ENCODE peak calls at places on chromosomes 11 and 22, in ten cellular contexts. O is NCI-H345; M is stimulated activated CD8-positive, alpha-beta memory T cell treated with anti-CD3 and anti-CD28 coated beads, Interleukin-2, amount 100 ng/mL, for 1 hour; I is naive thymus-derived CD4-positive, alpha-beta T cell; W is HS-5; U is left ventricle myocardium superior; Y is GM23338; S is iPS DF 19.7; L is stimulated activated CD4-positive, alpha-beta T cell treated with anti-CD3 and anti-CD28 coated beads, Interleukin-1b, Interleukin-23, amount 100 ng/mL, for 24 hours; K is omental fat pad. H is an unnamed sample.

GRCh38 chr11:2519517-2519878 is 74.7 kb downstream of the KCNQ1 start:
- DNase-seq in O (no peak), M (no peak), I (no peak), W (no peak), U (no peak), Y (no peak), S (no peak), L (no peak), K (no peak), H (no peak)

GRCh38 chr11:67267188-67268035 is 1.1 kb downstream of the GRK2 start:
- DNase-seq in O (no peak), M (no peak), I (no peak), W (no peak), U (peak; percentile 46), Y (no peak), S (no peak), L (no peak), K (peak; percentile 34), H (no peak)

GRCh38 chr11:113444469-113445122 is 30.6 kb downstream of the DRD2 start:
- DNase-seq in O (no peak), M (no peak), I (no peak), W (no peak), U (no peak), Y (no peak), S (no peak), L (no peak), K (no peak), H (no peak)

GRCh38 chr11:66317766-66318575 is 1.1 kb upstream of the CD248 start:
- DNase-seq in O (no peak), M (peak; percentile 61), I (peak; percentile 86), W (no peak), U (peak; percentile 70), Y (peak; percentile 73), S (no peak), L (peak; percentile 13), K (no peak), H (no peak)

GRCh38 chr11:86117706-86118050 is 48.8 kb upstream of the PICALM start:
- DNase-seq in O (no peak), M (no peak), I (no peak), W (no peak), U (no peak), Y (no peak), S (no peak), L (no peak), K (no peak), H (no peak)

GRCh38 chr11:62546244-62546936 is at the start of gene AHNAK:
- DNase-seq in O (peak; percentile 13), M (peak; percentile 56), I (peak; percentile 50), W (no peak), U (peak; percentile 94), Y (peak; percentile 76), S (no peak), L (peak; percentile 57), K (no peak), H (peak; percentile 51)

GRCh38 chr11:47766363-47767227 is 546 bp downstream of the FNBP4 start:
- DNase-seq in O (peak; percentile 54), M (peak; percentile 56), I (peak; percentile 84), W (peak; percentile 25), U (peak; percentile 79), Y (peak; percentile 41), S (no peak), L (peak; percentile 74), K (peak; percentile 31), H (peak; percentile 30)

GRCh38 chr11:19200410-19201201 is 1.2 kb downstream of the CSRP3 start:
- DNase-seq in O (peak; percentile 4), M (no peak), I (no peak), W (peak; percentile 44), U (peak; percentile 50), Y (no peak), S (no peak), L (no peak), K (no peak), H (peak; percentile 58)

GRCh38 chr22:45877651-45878050 is 99.3 kb downstream of the WNT7B start:
- DNase-seq in O (no peak), M (no peak), I (no peak), W (no peak), U (no peak), Y (no peak), S (no peak), L (no peak), K (peak; percentile 7), H (no peak)

GRCh38 chr22:26324150-26324549 is 104.9 kb upstream of the ASPHD2 start:
- DNase-seq in O (no peak), M (no peak), I (no peak), W (no peak), U (no peak), Y (no peak), S (no peak), L (no peak), K (no peak), H (no peak)